ENCODE peak calls at places on chromosome 4, in six cellular contexts. T, G, X, C, M and D are unnamed samples.

GRCh38 chr4:44446801-44447562 is 1.6 kb downstream of the KCTD8 start:
- DNase-seq in T (peak), G (no peak), X (no peak), C (no peak), M (peak), D (no peak)

GRCh38 chr4:88526221-88526815 is 2.7 kb upstream of the PYURF start:
- DNase-seq in T (no peak), G (no peak), X (peak), C (no peak), M (peak), D (no peak)

GRCh38 chr4:184746532-184746870 is 12.6 kb upstream of the CENPU start:
- DNase-seq in T (no peak), G (no peak), X (no peak), C (no peak), M (peak), D (peak)

GRCh38 chr4:24793219-24794005 is 2.0 kb upstream of the SOD3 start:
- DNase-seq in T (no peak), G (no peak), X (no peak), C (no peak), M (no peak), D (peak)

GRCh38 chr4:6239968-6240367 is 29.7 kb upstream of the WFS1 start:
- DNase-seq in T (no peak), G (no peak), X (no peak), C (no peak), M (no peak), D (no peak)

GRCh38 chr4:128635939-128636551 is 173.5 kb upstream of the JADE1 start:
- DNase-seq in T (no peak), G (peak), X (no peak), C (no peak), M (peak), D (no peak)

GRCh38 chr4:14835288-14835687 is 167.0 kb upstream of the CPEB2 start:
- DNase-seq in T (no peak), G (no peak), X (no peak), C (no peak), M (no peak), D (no peak)

GRCh38 chr4:54495091-54495490 is 162.7 kb upstream of the KIT start:
- DNase-seq in T (no peak), G (no peak), X (no peak), C (no peak), M (no peak), D (no peak)

GRCh38 chr4:8472689-8473197 is 32.2 kb downstream of the TRMT44 start:
- DNase-seq in T (no peak), G (no peak), X (no peak), C (no peak), M (peak), D (peak)

GRCh38 chr4:138367942-138368341 is 125.8 kb upstream of the SLC7A11 start:
- DNase-seq in T (no peak), G (no peak), X (no peak), C (no peak), M (no peak), D (no peak)

GRCh38 chr4:74608151-74608949 is 163.4 kb downstream of the AREG start:
- DNase-seq in T (no peak), G (no peak), X (no peak), C (no peak), M (peak), D (peak)